ENCODE peak calls at places on chromosomes 4 and X, in ten cellular contexts. One of them, this sample, is unnamed.

GRCh38 chr4:127047930-127048329 is 584.8 kb upstream of the INTU start:
- DNase-seq in epithelial cell of proximal tubule: no peak
- DNase-seq in endothelial cell: no peak
- DNase-seq in cardiac muscle cell: no peak
- DNase-seq in RWPE1: no peak
- DNase-seq in CD14-positive monocyte: no peak
- DNase-seq in GM12865: no peak
- DNase-seq in AG10803: no peak
- DNase-seq in fibroblast of pulmonary artery: no peak
- DNase-seq in CD4-positive, alpha-beta T cell: no peak
- DNase-seq in this sample: no peak

GRCh38 chr4:173584506-173584905 is 54.5 kb upstream of the HAND2 start:
- DNase-seq in epithelial cell of proximal tubule: no peak
- DNase-seq in endothelial cell: no peak
- DNase-seq in cardiac muscle cell: no peak
- DNase-seq in RWPE1: no peak
- DNase-seq in CD14-positive monocyte: no peak
- DNase-seq in GM12865: no peak
- DNase-seq in AG10803: no peak
- DNase-seq in fibroblast of pulmonary artery: no peak
- DNase-seq in CD4-positive, alpha-beta T cell: no peak
- DNase-seq in this sample: no peak

GRCh38 chr4:110643096-110643495 is 20.2 kb upstream of the PITX2 start:
- DNase-seq in epithelial cell of proximal tubule: no peak
- DNase-seq in endothelial cell: no peak
- DNase-seq in cardiac muscle cell: no peak
- DNase-seq in RWPE1: no peak
- DNase-seq in CD14-positive monocyte: no peak
- DNase-seq in GM12865: no peak
- DNase-seq in AG10803: no peak
- DNase-seq in fibroblast of pulmonary artery: no peak
- DNase-seq in CD4-positive, alpha-beta T cell: no peak
- DNase-seq in this sample: no peak

GRCh38 chr4:121551881-121552280 is 144.9 kb downstream of the ANXA5 start:
- DNase-seq in epithelial cell of proximal tubule: no peak
- DNase-seq in endothelial cell: no peak
- DNase-seq in cardiac muscle cell: peak; percentile 1
- DNase-seq in RWPE1: no peak
- DNase-seq in CD14-positive monocyte: no peak
- DNase-seq in GM12865: no peak
- DNase-seq in AG10803: no peak
- DNase-seq in fibroblast of pulmonary artery: peak; percentile 5
- DNase-seq in CD4-positive, alpha-beta T cell: no peak
- DNase-seq in this sample: no peak

GRCh38 chrX:18676470-18676869 is 4.6 kb upstream of the RS1 start:
- DNase-seq in epithelial cell of proximal tubule: no peak
- DNase-seq in endothelial cell: peak; percentile 28
- DNase-seq in cardiac muscle cell: peak; percentile 14
- DNase-seq in RWPE1: peak; percentile 20
- DNase-seq in CD14-positive monocyte: no peak
- DNase-seq in GM12865: no peak
- DNase-seq in AG10803: no peak
- DNase-seq in fibroblast of pulmonary artery: peak; percentile 14
- DNase-seq in CD4-positive, alpha-beta T cell: no peak
- DNase-seq in this sample: peak; percentile 7

GRCh38 chrX:9948406-9948805 is 18.8 kb upstream of the CLDN34 start:
- DNase-seq in epithelial cell of proximal tubule: no peak
- DNase-seq in endothelial cell: no peak
- DNase-seq in cardiac muscle cell: no peak
- DNase-seq in RWPE1: no peak
- DNase-seq in CD14-positive monocyte: no peak
- DNase-seq in GM12865: no peak
- DNase-seq in AG10803: peak; percentile 50
- DNase-seq in fibroblast of pulmonary artery: no peak
- DNase-seq in CD4-positive, alpha-beta T cell: no peak
- DNase-seq in this sample: no peak

GRCh38 chr4:110518889-110519490 is 43.0 kb downstream of the ENPEP start:
- DNase-seq in epithelial cell of proximal tubule: no peak
- DNase-seq in endothelial cell: peak; percentile 52
- DNase-seq in cardiac muscle cell: peak; percentile 40
- DNase-seq in RWPE1: no peak
- DNase-seq in CD14-positive monocyte: no peak
- DNase-seq in GM12865: peak; percentile 25
- DNase-seq in AG10803: peak; percentile 20
- DNase-seq in fibroblast of pulmonary artery: peak; percentile 42
- DNase-seq in CD4-positive, alpha-beta T cell: peak; percentile 2
- DNase-seq in this sample: peak; percentile 43

GRCh38 chrX:33324099-33324498 is 112.8 kb upstream of the DMD start:
- DNase-seq in epithelial cell of proximal tubule: no peak
- DNase-seq in endothelial cell: no peak
- DNase-seq in cardiac muscle cell: no peak
- DNase-seq in RWPE1: no peak
- DNase-seq in CD14-positive monocyte: no peak
- DNase-seq in GM12865: no peak
- DNase-seq in AG10803: no peak
- DNase-seq in fibroblast of pulmonary artery: no peak
- DNase-seq in CD4-positive, alpha-beta T cell: no peak
- DNase-seq in this sample: no peak

GRCh38 chrX:1327651-1328304 is 8.8 kb upstream of the IL3RA start:
- DNase-seq in epithelial cell of proximal tubule: no peak
- DNase-seq in endothelial cell: no peak
- DNase-seq in cardiac muscle cell: no peak
- DNase-seq in RWPE1: no peak
- DNase-seq in CD14-positive monocyte: no peak
- DNase-seq in GM12865: peak; percentile 81
- DNase-seq in AG10803: no peak
- DNase-seq in fibroblast of pulmonary artery: no peak
- DNase-seq in CD4-positive, alpha-beta T cell: no peak
- DNase-seq in this sample: no peak

GRCh38 chrX:1325515-1326116 is 11.0 kb upstream of the IL3RA start:
- DNase-seq in epithelial cell of proximal tubule: no peak
- DNase-seq in endothelial cell: no peak
- DNase-seq in cardiac muscle cell: no peak
- DNase-seq in RWPE1: no peak
- DNase-seq in CD14-positive monocyte: no peak
- DNase-seq in GM12865: peak; percentile 65
- DNase-seq in AG10803: no peak
- DNase-seq in fibroblast of pulmonary artery: no peak
- DNase-seq in CD4-positive, alpha-beta T cell: no peak
- DNase-seq in this sample: no peak

GRCh38 chrX:1321689-1322088 is 14.9 kb upstream of the IL3RA start:
- DNase-seq in epithelial cell of proximal tubule: no peak
- DNase-seq in endothelial cell: no peak
- DNase-seq in cardiac muscle cell: no peak
- DNase-seq in RWPE1: no peak
- DNase-seq in CD14-positive monocyte: no peak
- DNase-seq in GM12865: no peak
- DNase-seq in AG10803: no peak
- DNase-seq in fibroblast of pulmonary artery: no peak
- DNase-seq in CD4-positive, alpha-beta T cell: no peak
- DNase-seq in this sample: no peak

GRCh38 chrX:1322393-1322792 is 14.2 kb upstream of the IL3RA start:
- DNase-seq in epithelial cell of proximal tubule: no peak
- DNase-seq in endothelial cell: no peak
- DNase-seq in cardiac muscle cell: no peak
- DNase-seq in RWPE1: no peak
- DNase-seq in CD14-positive monocyte: peak; percentile 87
- DNase-seq in GM12865: no peak
- DNase-seq in AG10803: no peak
- DNase-seq in fibroblast of pulmonary artery: no peak
- DNase-seq in CD4-positive, alpha-beta T cell: no peak
- DNase-seq in this sample: no peak

GRCh38 chrX:1323315-1323714 is 13.3 kb upstream of the IL3RA start:
- DNase-seq in epithelial cell of proximal tubule: no peak
- DNase-seq in endothelial cell: peak; percentile 7
- DNase-seq in cardiac muscle cell: no peak
- DNase-seq in RWPE1: no peak
- DNase-seq in CD14-positive monocyte: peak; percentile 82
- DNase-seq in GM12865: peak; percentile 89
- DNase-seq in AG10803: no peak
- DNase-seq in fibroblast of pulmonary artery: no peak
- DNase-seq in CD4-positive, alpha-beta T cell: peak; percentile 22
- DNase-seq in this sample: peak; percentile 47
- TF ChIP-seq CTCF in epithelial cell of proximal tubule: peak; percentile 20
- TF ChIP-seq CTCF in endothelial cell: no peak
- TF ChIP-seq CTCF in cardiac muscle cell: no peak
- TF ChIP-seq CTCF in RWPE1: no peak
- TF ChIP-seq CTCF in CD14-positive monocyte: peak; percentile 68
- TF ChIP-seq CTCF in GM12865: peak; percentile 44
- TF ChIP-seq CTCF in AG10803: no peak
- TF ChIP-seq CTCF in fibroblast of pulmonary artery: no peak
- TF ChIP-seq CTCF in CD4-positive, alpha-beta T cell: peak; percentile 63
- TF ChIP-seq CTCF in this sample: peak; percentile 53

DNA sequence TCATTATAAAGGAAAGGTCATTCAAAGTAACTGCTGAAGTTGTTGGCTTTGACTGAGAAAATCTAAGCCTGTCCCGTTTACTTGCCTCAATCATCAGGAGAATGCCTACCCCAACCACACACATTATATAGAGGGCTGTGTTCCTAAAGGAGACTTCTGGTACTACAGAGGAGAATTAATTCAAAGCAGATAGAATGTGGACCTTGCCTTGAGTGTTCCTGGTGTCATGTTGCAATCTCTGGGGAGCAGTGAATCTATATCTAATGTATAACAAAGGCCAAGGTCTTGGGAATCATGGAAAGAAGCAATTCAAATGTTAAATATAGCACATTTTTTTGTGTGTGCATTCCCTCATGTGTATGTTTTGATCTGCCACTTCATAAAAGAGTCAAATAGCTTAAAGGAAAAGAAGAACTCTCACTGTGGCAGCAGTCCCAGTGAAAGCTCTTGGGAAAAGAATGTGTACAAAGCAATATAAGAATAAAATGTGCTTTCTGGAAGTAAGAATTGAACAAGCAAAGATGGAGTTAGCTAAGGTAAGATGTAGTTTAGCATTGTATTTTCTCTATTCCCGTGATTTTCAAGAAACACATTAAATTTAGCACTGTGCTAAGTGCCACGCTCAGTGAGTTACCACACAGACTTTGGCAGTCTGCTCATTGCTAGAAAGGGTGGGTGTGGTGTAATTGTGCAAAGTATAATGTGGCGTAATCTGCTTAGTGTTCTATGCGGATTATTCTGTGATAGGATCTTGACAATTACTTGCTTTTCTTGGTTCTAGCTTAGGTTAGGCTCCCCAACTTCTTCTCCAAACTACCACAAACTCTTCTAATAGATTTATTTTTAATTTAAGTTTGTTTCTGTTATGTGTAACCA is 13.7 kb downstream of the ADH6 start:
- DNase-seq in epithelial cell of proximal tubule: no peak
- DNase-seq in endothelial cell: no peak
- DNase-seq in cardiac muscle cell: peak; percentile 89
- DNase-seq in RWPE1: no peak
- DNase-seq in CD14-positive monocyte: no peak
- DNase-seq in GM12865: no peak
- DNase-seq in AG10803: peak; percentile 78
- DNase-seq in fibroblast of pulmonary artery: peak; percentile 65
- DNase-seq in CD4-positive, alpha-beta T cell: no peak
- DNase-seq in this sample: no peak
- TF ChIP-seq CTCF in epithelial cell of proximal tubule: no peak
- TF ChIP-seq CTCF in endothelial cell: no peak
- TF ChIP-seq CTCF in cardiac muscle cell: peak; percentile 10
- TF ChIP-seq CTCF in RWPE1: no peak
- TF ChIP-seq CTCF in CD14-positive monocyte: no peak
- TF ChIP-seq CTCF in GM12865: no peak
- TF ChIP-seq CTCF in AG10803: peak; percentile 30
- TF ChIP-seq CTCF in fibroblast of pulmonary artery: no peak
- TF ChIP-seq CTCF in CD4-positive, alpha-beta T cell: no peak
- TF ChIP-seq CTCF in this sample: peak; percentile 21

GRCh38 chrX:70289168-70289792 is 447 bp downstream of the PDZD11 start:
- DNase-seq in epithelial cell of proximal tubule: no peak
- DNase-seq in endothelial cell: no peak
- DNase-seq in cardiac muscle cell: no peak
- DNase-seq in RWPE1: peak; percentile 2
- DNase-seq in CD14-positive monocyte: no peak
- DNase-seq in GM12865: no peak
- DNase-seq in AG10803: no peak
- DNase-seq in fibroblast of pulmonary artery: no peak
- DNase-seq in CD4-positive, alpha-beta T cell: no peak
- DNase-seq in this sample: no peak

GRCh38 chrX:70292788-70293187 is 2.9 kb downstream of the KIF4A start:
- DNase-seq in epithelial cell of proximal tubule: no peak
- DNase-seq in endothelial cell: no peak
- DNase-seq in cardiac muscle cell: peak; percentile 23
- DNase-seq in RWPE1: no peak
- DNase-seq in CD14-positive monocyte: no peak
- DNase-seq in GM12865: no peak
- DNase-seq in AG10803: peak; percentile 27
- DNase-seq in fibroblast of pulmonary artery: peak; percentile 16
- DNase-seq in CD4-positive, alpha-beta T cell: no peak
- DNase-seq in this sample: no peak

GRCh38 chrX:70293621-70294020 is 3.7 kb downstream of the KIF4A start:
- DNase-seq in epithelial cell of proximal tubule: no peak
- DNase-seq in endothelial cell: no peak
- DNase-seq in cardiac muscle cell: no peak
- DNase-seq in RWPE1: no peak
- DNase-seq in CD14-positive monocyte: no peak
- DNase-seq in GM12865: no peak
- DNase-seq in AG10803: no peak
- DNase-seq in fibroblast of pulmonary artery: no peak
- DNase-seq in CD4-positive, alpha-beta T cell: no peak
- DNase-seq in this sample: no peak

DNA sequence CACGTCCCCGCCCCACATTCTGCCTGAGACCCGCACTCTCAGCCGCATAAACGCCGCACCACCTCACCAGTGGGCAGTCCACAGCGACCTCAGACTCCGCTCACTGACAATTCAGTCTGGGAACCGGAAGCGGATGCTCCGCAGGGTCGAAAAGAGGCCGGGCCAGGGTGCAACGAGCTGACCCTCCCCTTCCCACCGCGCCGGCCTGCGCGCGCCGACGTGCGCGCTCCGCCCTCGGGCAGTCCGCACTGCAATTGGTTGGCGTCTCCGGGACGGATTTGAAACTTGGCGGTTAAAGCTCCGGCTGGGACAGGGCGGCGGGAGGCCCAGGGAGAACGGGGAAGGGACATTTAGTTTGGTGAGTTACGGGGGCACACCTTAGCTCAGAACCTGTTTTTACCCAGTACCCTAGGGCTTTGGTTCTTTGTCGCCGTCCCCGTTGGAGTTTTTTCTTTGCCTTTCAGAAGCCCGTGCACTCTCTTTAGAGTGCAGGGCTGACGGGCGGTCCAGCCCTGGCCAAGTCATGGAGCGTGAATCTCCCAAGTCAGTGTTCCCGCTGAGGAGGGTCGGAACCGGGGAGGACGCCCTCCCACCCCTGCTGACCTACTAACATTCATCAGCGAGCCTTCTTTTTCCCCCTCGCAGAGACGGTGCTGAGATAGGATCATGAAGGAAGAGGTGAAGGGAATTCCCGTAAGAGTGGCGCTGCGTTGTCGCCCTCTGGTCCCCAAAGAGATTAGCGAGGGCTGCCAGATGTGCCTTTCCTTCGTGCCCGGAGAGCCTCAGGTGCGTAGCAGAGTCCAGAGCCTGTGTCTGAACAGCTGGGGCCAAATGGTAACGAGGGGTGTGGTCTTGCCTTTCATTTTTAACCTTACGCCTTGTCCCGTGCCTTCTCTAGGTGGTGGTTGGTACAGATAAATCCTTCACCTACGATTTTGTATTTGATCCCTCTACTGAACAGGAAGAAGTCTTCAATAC is at the start of the genes KIF4A and PDZD11:
- DNase-seq in epithelial cell of proximal tubule: no peak
- DNase-seq in endothelial cell: peak; percentile 80
- DNase-seq in cardiac muscle cell: peak; percentile 86
- DNase-seq in RWPE1: peak; percentile 93
- DNase-seq in CD14-positive monocyte: peak; percentile 75
- DNase-seq in GM12865: peak; percentile 89
- DNase-seq in AG10803: peak; percentile 75
- DNase-seq in fibroblast of pulmonary artery: peak; percentile 79
- DNase-seq in CD4-positive, alpha-beta T cell: peak; percentile 49
- DNase-seq in this sample: peak; percentile 72
- TF ChIP-seq CTCF in epithelial cell of proximal tubule: no peak
- TF ChIP-seq CTCF in endothelial cell: no peak
- TF ChIP-seq CTCF in cardiac muscle cell: no peak
- TF ChIP-seq CTCF in RWPE1: no peak
- TF ChIP-seq CTCF in CD14-positive monocyte: no peak
- TF ChIP-seq CTCF in GM12865: no peak
- TF ChIP-seq CTCF in AG10803: no peak
- TF ChIP-seq CTCF in fibroblast of pulmonary artery: no peak
- TF ChIP-seq CTCF in CD4-positive, alpha-beta T cell: no peak
- TF ChIP-seq CTCF in this sample: no peak

GRCh38 chrX:104913348-104913747 is 307.1 kb downstream of the TEX13A start:
- DNase-seq in epithelial cell of proximal tubule: no peak
- DNase-seq in endothelial cell: no peak
- DNase-seq in cardiac muscle cell: peak; percentile 11
- DNase-seq in RWPE1: peak; percentile 0
- DNase-seq in CD14-positive monocyte: no peak
- DNase-seq in GM12865: no peak
- DNase-seq in AG10803: no peak
- DNase-seq in fibroblast of pulmonary artery: peak; percentile 16
- DNase-seq in CD4-positive, alpha-beta T cell: no peak
- DNase-seq in this sample: no peak
- TF ChIP-seq CTCF in epithelial cell of proximal tubule: peak; percentile 64
- TF ChIP-seq CTCF in endothelial cell: peak; percentile 35
- TF ChIP-seq CTCF in cardiac muscle cell: peak; percentile 39
- TF ChIP-seq CTCF in RWPE1: peak; percentile 31
- TF ChIP-seq CTCF in CD14-positive monocyte: no peak
- TF ChIP-seq CTCF in GM12865: peak; percentile 28
- TF ChIP-seq CTCF in AG10803: no peak
- TF ChIP-seq CTCF in fibroblast of pulmonary artery: peak; percentile 45
- TF ChIP-seq CTCF in CD4-positive, alpha-beta T cell: peak; percentile 49
- TF ChIP-seq CTCF in this sample: peak; percentile 61

This sample was measured in neural crest cell.